ENCODE peak calls at places on chromosomes 2 and 18, in nine cellular contexts. One of them, this sample, is unnamed.

GRCh38 chr2:41546031-41546430 is 501.8 kb upstream of the PKDCC start:
- DNase-seq in GM03348: no peak
- DNase-seq in endothelial cell: no peak
- DNase-seq in neural crest cell: no peak
- DNase-seq in occipital lobe: no peak
- DNase-seq in HS-27A: no peak
- DNase-seq in sigmoid colon: no peak
- DNase-seq in myocyte: no peak
- DNase-seq in WTC11: no peak
- DNase-seq in this sample: no peak

GRCh38 chr2:30756051-30756719 is 51.1 kb downstream of the CAPN13 start:
- DNase-seq in myocyte: no peak
- DNase-seq in GM03348: no peak
- DNase-seq in HS-27A: no peak
- DNase-seq in WTC11: no peak
- DNase-seq in sigmoid colon: peak
- DNase-seq in neural crest cell: peak
- DNase-seq in endothelial cell: no peak
- DNase-seq in occipital lobe: no peak
- DNase-seq in this sample: peak

GRCh38 chr2:85133751-85134254 is 611 bp downstream of the TCF7L1 start:
- DNase-seq in WTC11: peak
- DNase-seq in GM03348: peak
- DNase-seq in HS-27A: no peak
- DNase-seq in neural crest cell: peak
- DNase-seq in endothelial cell: peak
- DNase-seq in occipital lobe: no peak
- DNase-seq in myocyte: peak
- DNase-seq in sigmoid colon: peak
- DNase-seq in this sample: no peak

GRCh38 chr2:136235451-136236418 is 117.8 kb upstream of the CXCR4 start:
- DNase-seq in endothelial cell: no peak
- DNase-seq in GM03348: no peak
- DNase-seq in HS-27A: peak
- DNase-seq in sigmoid colon: no peak
- DNase-seq in neural crest cell: no peak
- DNase-seq in occipital lobe: no peak
- DNase-seq in myocyte: peak
- DNase-seq in WTC11: no peak
- DNase-seq in this sample: peak

GRCh38 chr2:152415231-152415642 is 80.3 kb downstream of the FMNL2 start:
- DNase-seq in neural crest cell: no peak
- DNase-seq in HS-27A: no peak
- DNase-seq in GM03348: no peak
- DNase-seq in myocyte: no peak
- DNase-seq in sigmoid colon: no peak
- DNase-seq in WTC11: no peak
- DNase-seq in endothelial cell: no peak
- DNase-seq in occipital lobe: no peak
- DNase-seq in this sample: peak

GRCh38 chr2:38836801-38837200 is 38.9 kb downstream of the DHX57 start:
- DNase-seq in myocyte: no peak
- DNase-seq in sigmoid colon: no peak
- DNase-seq in HS-27A: no peak
- DNase-seq in occipital lobe: no peak
- DNase-seq in GM03348: no peak
- DNase-seq in endothelial cell: no peak
- DNase-seq in WTC11: no peak
- DNase-seq in neural crest cell: no peak
- DNase-seq in this sample: no peak

GRCh38 chr2:36561223-36561944 is 36.6 kb downstream of the FEZ2 start:
- DNase-seq in sigmoid colon: no peak
- DNase-seq in occipital lobe: no peak
- DNase-seq in neural crest cell: no peak
- DNase-seq in WTC11: no peak
- DNase-seq in endothelial cell: no peak
- DNase-seq in GM03348: peak
- DNase-seq in myocyte: peak
- DNase-seq in HS-27A: peak
- DNase-seq in this sample: peak

GRCh38 chr2:228426502-228427216 is 245.2 kb upstream of the SPHKAP start:
- DNase-seq in HS-27A: no peak
- DNase-seq in GM03348: no peak
- DNase-seq in endothelial cell: no peak
- DNase-seq in WTC11: no peak
- DNase-seq in occipital lobe: no peak
- DNase-seq in sigmoid colon: no peak
- DNase-seq in myocyte: no peak
- DNase-seq in neural crest cell: no peak
- DNase-seq in this sample: no peak

GRCh38 chr2:152557273-152557879 is 159.9 kb downstream of the PRPF40A start:
- DNase-seq in WTC11: no peak
- DNase-seq in endothelial cell: no peak
- DNase-seq in sigmoid colon: no peak
- DNase-seq in occipital lobe: no peak
- DNase-seq in neural crest cell: no peak
- DNase-seq in myocyte: no peak
- DNase-seq in GM03348: no peak
- DNase-seq in HS-27A: no peak
- DNase-seq in this sample: no peak

GRCh38 chr2:133209325-133209724 is 358.9 kb downstream of the NCKAP5 start:
- DNase-seq in sigmoid colon: no peak
- DNase-seq in HS-27A: no peak
- DNase-seq in GM03348: no peak
- DNase-seq in occipital lobe: no peak
- DNase-seq in WTC11: no peak
- DNase-seq in neural crest cell: no peak
- DNase-seq in myocyte: no peak
- DNase-seq in endothelial cell: no peak
- DNase-seq in this sample: no peak

GRCh38 chr2:174392706-174393105 is 2.8 kb upstream of the SCRN3 start:
- DNase-seq in endothelial cell: no peak
- DNase-seq in HS-27A: no peak
- DNase-seq in myocyte: no peak
- DNase-seq in WTC11: no peak
- DNase-seq in neural crest cell: no peak
- DNase-seq in occipital lobe: no peak
- DNase-seq in sigmoid colon: no peak
- DNase-seq in GM03348: no peak
- DNase-seq in this sample: no peak

GRCh38 chr18:79625195-79625923 is 54.2 kb upstream of the CTDP1 start:
- DNase-seq in GM03348: no peak
- DNase-seq in myocyte: no peak
- DNase-seq in HS-27A: no peak
- DNase-seq in WTC11: no peak
- DNase-seq in endothelial cell: no peak
- DNase-seq in neural crest cell: no peak
- DNase-seq in sigmoid colon: peak
- DNase-seq in occipital lobe: no peak
- DNase-seq in this sample: no peak

GRCh38 chr2:108907822-108908716 is 81.0 kb downstream of the EDAR start:
- DNase-seq in WTC11: no peak
- DNase-seq in endothelial cell: no peak
- DNase-seq in neural crest cell: no peak
- DNase-seq in occipital lobe: no peak
- DNase-seq in HS-27A: no peak
- DNase-seq in myocyte: no peak
- DNase-seq in sigmoid colon: no peak
- DNase-seq in GM03348: peak
- DNase-seq in this sample: no peak

GRCh38 chr18:45749918-45750689 is 26.1 kb downstream of the SLC14A1 start:
- DNase-seq in WTC11: no peak
- DNase-seq in occipital lobe: no peak
- DNase-seq in neural crest cell: no peak
- DNase-seq in myocyte: no peak
- DNase-seq in sigmoid colon: no peak
- DNase-seq in GM03348: no peak
- DNase-seq in HS-27A: no peak
- DNase-seq in endothelial cell: no peak
- DNase-seq in this sample: no peak

GRCh38 chr2:241197947-241198346 is 9.5 kb downstream of the ANO7 start:
- DNase-seq in myocyte: no peak
- DNase-seq in endothelial cell: no peak
- DNase-seq in occipital lobe: no peak
- DNase-seq in neural crest cell: no peak
- DNase-seq in WTC11: no peak
- DNase-seq in sigmoid colon: no peak
- DNase-seq in GM03348: no peak
- DNase-seq in HS-27A: no peak
- DNase-seq in this sample: no peak

GRCh38 chr2:230929381-230930148 is 4.5 kb upstream of the GPR55 start:
- DNase-seq in endothelial cell: no peak
- DNase-seq in WTC11: no peak
- DNase-seq in sigmoid colon: peak
- DNase-seq in neural crest cell: no peak
- DNase-seq in GM03348: no peak
- DNase-seq in HS-27A: no peak
- DNase-seq in occipital lobe: no peak
- DNase-seq in myocyte: no peak
- DNase-seq in this sample: no peak

GRCh38 chr2:240320561-240321091 is 114.8 kb upstream of the GPC1 start:
- DNase-seq in neural crest cell: no peak
- DNase-seq in GM03348: no peak
- DNase-seq in WTC11: no peak
- DNase-seq in occipital lobe: no peak
- DNase-seq in sigmoid colon: no peak
- DNase-seq in endothelial cell: no peak
- DNase-seq in myocyte: no peak
- DNase-seq in HS-27A: no peak
- DNase-seq in this sample: no peak

GRCh38 chr2:5539281-5540211 is 152.6 kb upstream of the SOX11 start:
- DNase-seq in GM03348: no peak
- DNase-seq in endothelial cell: peak
- DNase-seq in sigmoid colon: no peak
- DNase-seq in occipital lobe: no peak
- DNase-seq in HS-27A: no peak
- DNase-seq in myocyte: no peak
- DNase-seq in neural crest cell: no peak
- DNase-seq in WTC11: no peak
- DNase-seq in this sample: no peak

GRCh38 chr2:237772513-237772912 is 26.1 kb upstream of the RBM44 start:
- DNase-seq in endothelial cell: no peak
- DNase-seq in GM03348: no peak
- DNase-seq in myocyte: no peak
- DNase-seq in occipital lobe: no peak
- DNase-seq in HS-27A: no peak
- DNase-seq in neural crest cell: no peak
- DNase-seq in sigmoid colon: no peak
- DNase-seq in WTC11: no peak
- DNase-seq in this sample: no peak

This sample was measured in keratinocyte.